ENCODE peak calls at places on chromosomes 12 and 14, in ten cellular contexts. I, J, S, P, A, M, R, Y, H and K are unnamed samples.

GRCh38 chr12:113933201-113933786 is 32.8 kb downstream of the RBM19 start:
- DNase-seq in I (no peak), M (no peak), P (peak), S (peak), J (no peak), H (no peak), Y (peak), A (peak), R (no peak), K (no peak)

GRCh38 chr14:58151264-58151700 is 731 bp downstream of the ARMH4 start:
- DNase-seq in I (no peak), A (no peak), Y (peak), S (peak), P (no peak), J (peak), H (no peak), M (no peak), R (peak), K (no peak)

GRCh38 chr12:117842630-117843029 is 126.2 kb downstream of the KSR2 start:
- DNase-seq in A (no peak), M (no peak), Y (no peak), H (no peak), I (no peak), R (no peak), S (no peak), J (no peak), P (no peak), K (no peak)

GRCh38 chr12:56947633-56948535 is 9.5 kb downstream of the RDH16 start:
- DNase-seq in P (no peak), Y (no peak), A (peak), I (no peak), R (no peak), M (no peak), S (peak), J (peak), H (no peak), K (peak)

GRCh38 chr12:121769831-121770301 is 23.6 kb downstream of the RHOF start:
- DNase-seq in A (no peak), M (peak), P (no peak), I (no peak), H (no peak), J (no peak), S (no peak), R (no peak), Y (no peak), K (peak)

GRCh38 chr14:62662811-62663477 is 382.3 kb downstream of the KCNH5 start:
- DNase-seq in J (no peak), I (no peak), H (no peak), S (no peak), R (no peak), M (no peak), Y (no peak), A (no peak), P (no peak), K (no peak)

GRCh38 chr12:94070520-94070919 is 77.9 kb upstream of the PLXNC1 start:
- DNase-seq in I (no peak), Y (no peak), M (no peak), J (no peak), R (no peak), H (no peak), P (no peak), S (no peak), A (no peak), K (no peak)

GRCh38 chr14:26008290-26008689 is 589.5 kb downstream of the NOVA1 start:
- DNase-seq in J (no peak), Y (no peak), A (peak), I (no peak), H (no peak), P (no peak), S (peak), M (no peak), R (no peak), K (peak)

GRCh38 chr12:109092484-109093021 is 719 bp downstream of the ALKBH2 start:
- DNase-seq in S (no peak), R (no peak), I (no peak), M (no peak), J (peak), P (no peak), Y (no peak), H (no peak), A (no peak), K (peak)

GRCh38 chr12:31959701-31960391 is 631 bp downstream of the RESF1 start:
- DNase-seq in M (peak), P (peak), H (peak), J (peak), R (no peak), S (peak), Y (peak), A (peak), I (peak), K (peak)
- TF ChIP-seq CTCF in M (no peak), P (no peak), H (no peak), J (no peak), R (no peak), S (peak), Y (peak), A (peak), I (no peak), K (peak)

DNA sequence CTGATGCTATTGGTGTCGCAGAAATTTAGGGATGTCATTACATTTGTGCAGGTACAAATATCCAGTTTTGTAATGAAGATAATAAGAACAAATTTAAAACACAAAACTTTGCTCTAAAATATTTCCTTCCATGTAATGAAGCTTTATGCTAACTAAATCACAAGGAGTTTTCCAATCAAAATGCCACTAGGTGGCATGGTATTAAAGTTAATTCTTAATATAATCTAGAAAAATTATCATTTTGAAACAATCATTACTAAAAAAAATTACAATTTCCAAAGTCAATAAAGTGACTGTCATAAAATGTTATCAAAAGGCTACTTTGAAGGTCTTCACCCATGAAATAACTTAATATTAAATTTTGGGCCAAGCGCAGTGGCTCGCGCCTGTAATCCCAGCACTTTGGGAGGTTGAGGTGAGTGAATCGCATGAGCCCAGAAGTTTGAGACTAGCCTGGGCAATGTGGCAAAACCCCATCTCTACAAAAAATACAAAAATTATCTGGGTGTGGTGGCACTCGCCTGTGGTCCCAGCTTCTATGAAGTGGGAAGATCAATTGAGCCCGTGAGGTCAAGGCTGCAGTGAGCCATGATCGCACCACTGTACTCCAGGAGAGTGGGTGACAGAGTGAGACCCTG is 77.4 kb downstream of the KIF21A start:
- DNase-seq in A (peak), M (no peak), H (no peak), R (no peak), S (no peak), J (no peak), Y (no peak), I (no peak), P (no peak), K (no peak)
- TF ChIP-seq CTCF in A (no peak), M (peak), H (no peak), R (no peak), S (peak), J (no peak), Y (peak), I (no peak), P (no peak), K (no peak)

GRCh38 chr12:6053541-6053940 is 70.9 kb downstream of the VWF start:
- DNase-seq in S (peak), I (no peak), J (peak), A (peak), Y (no peak), P (no peak), R (no peak), H (no peak), M (no peak), K (no peak)

GRCh38 chr12:6057693-6058092 is 66.8 kb downstream of the VWF start:
- DNase-seq in A (no peak), M (no peak), P (no peak), R (peak), J (no peak), S (no peak), Y (peak), H (no peak), I (no peak), K (no peak)

GRCh38 chr12:6059221-6059620 is 65.2 kb downstream of the VWF start:
- DNase-seq in S (no peak), P (no peak), M (no peak), A (no peak), J (no peak), I (no peak), H (no peak), R (no peak), Y (no peak), K (no peak)

GRCh38 chr12:6058481-6059161 is 65.8 kb downstream of the VWF start:
- DNase-seq in S (no peak), H (no peak), I (no peak), Y (no peak), R (no peak), M (no peak), A (no peak), J (no peak), P (no peak), K (no peak)

GRCh38 chr12:6056406-6057211 is 67.9 kb downstream of the VWF start:
- DNase-seq in A (no peak), S (no peak), H (no peak), J (no peak), I (no peak), P (no peak), R (no peak), Y (peak), M (no peak), K (peak)
- TF ChIP-seq CTCF in A (peak), S (peak), H (no peak), J (peak), I (peak), P (peak), R (peak), Y (peak), M (peak), K (peak)

GRCh38 chr14:64772394-64772950 is 68.2 kb downstream of the PLEKHG3 start:
- DNase-seq in P (no peak), S (no peak), A (no peak), Y (no peak), H (no peak), I (no peak), R (no peak), M (no peak), J (no peak), K (no peak)
- TF ChIP-seq CTCF in P (no peak), S (peak), A (no peak), Y (no peak), H (no peak), I (no peak), R (no peak), M (no peak), J (no peak), K (no peak)

GRCh38 chr12:50314629-50315312 is 31.5 kb upstream of the LIMA1 start:
- DNase-seq in Y (peak), R (no peak), I (no peak), M (no peak), S (peak), P (no peak), A (peak), H (no peak), J (peak), K (peak)
- TF ChIP-seq CTCF in Y (peak), R (peak), I (peak), M (peak), S (peak), P (peak), A (peak), H (peak), J (peak), K (peak)

DNA sequence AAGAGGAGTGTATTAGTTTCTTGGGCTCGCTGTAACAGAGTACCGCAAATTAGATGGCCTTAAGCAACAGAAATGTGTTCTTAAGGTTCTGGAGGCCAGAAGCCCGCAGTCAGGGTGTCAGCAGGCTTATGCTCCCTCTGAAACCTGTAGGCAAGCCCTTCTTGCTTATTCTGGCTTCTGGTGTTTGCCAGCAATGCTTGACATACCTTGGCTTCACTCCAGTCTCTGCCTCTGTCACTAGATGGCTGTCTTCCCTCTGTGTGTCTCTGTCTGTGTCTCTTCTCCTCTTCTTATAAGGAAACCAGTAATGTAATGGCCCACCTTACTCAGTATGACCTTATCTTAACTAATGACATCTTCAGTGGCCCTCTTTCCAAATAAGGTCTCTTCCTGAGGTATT is 85.1 kb downstream of the DERA start:
- DNase-seq in M (no peak), S (peak), A (peak), R (no peak), J (no peak), I (no peak), P (no peak), H (no peak), Y (no peak), K (peak)
- TF ChIP-seq CTCF in M (no peak), S (peak), A (peak), R (no peak), J (no peak), I (no peak), P (no peak), H (no peak), Y (no peak), K (no peak)

GRCh38 chr14:80850197-80850814 is 91.2 kb downstream of the CEP128 start:
- DNase-seq in S (peak), H (no peak), J (no peak), P (no peak), I (no peak), R (no peak), Y (no peak), M (no peak), A (peak), K (peak)
- TF ChIP-seq CTCF in S (peak), H (peak), J (peak), P (peak), I (peak), R (peak), Y (peak), M (peak), A (peak), K (no peak)

DNA sequence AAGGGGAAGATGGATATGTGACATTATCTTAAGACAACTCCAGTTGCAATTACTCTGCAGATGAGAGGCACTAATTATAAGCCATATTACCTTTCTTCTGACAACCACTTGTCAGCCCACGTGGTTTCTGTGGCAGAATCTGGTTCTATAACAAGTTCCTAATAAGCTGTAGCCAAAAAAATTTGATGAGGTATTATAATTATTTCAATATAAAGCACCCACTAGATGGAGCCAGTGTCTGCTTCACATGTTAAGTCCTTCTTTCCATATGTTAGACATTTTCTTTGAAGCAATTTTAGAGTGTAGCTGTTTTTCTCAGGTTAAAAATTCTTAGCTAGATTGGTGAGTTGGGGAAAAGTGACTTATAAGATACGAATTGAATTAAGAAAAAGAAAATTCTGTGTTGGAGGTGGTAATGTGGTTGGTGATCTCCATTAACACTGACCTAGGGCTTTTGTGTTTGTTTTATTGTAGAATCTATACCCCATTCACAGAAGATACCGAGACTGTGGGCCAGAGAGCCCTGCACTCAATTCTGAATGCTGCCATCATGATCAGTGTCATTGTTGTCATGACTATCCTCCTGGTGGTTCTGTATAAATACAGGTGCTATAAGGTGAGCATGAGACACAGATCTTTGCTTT is 36.9 kb downstream of the PSEN1 start:
- DNase-seq in H (no peak), I (no peak), Y (no peak), R (no peak), M (no peak), A (peak), P (no peak), J (no peak), S (peak), K (peak)
- TF ChIP-seq CTCF in H (no peak), I (peak), Y (peak), R (peak), M (peak), A (peak), P (peak), J (peak), S (peak), K (peak)

GRCh38 chr12:125185740-125186470 is 120.7 kb downstream of the AACS start:
- DNase-seq in R (peak), Y (peak), I (peak), H (peak), M (peak), J (peak), P (peak), S (peak), A (peak), K (peak)
- TF ChIP-seq CTCF in R (peak), Y (peak), I (no peak), H (no peak), M (peak), J (peak), P (peak), S (peak), A (no peak), K (no peak)